ENCODE peak calls at places on chromosomes 5 and 9, in six cellular contexts. F is tibial artery, X is PC-3, U is suprapubic skin, C is Panc1, B is GM23338. D is an unnamed sample.

GRCh38 chr9:103999375-104000062 is 94.6 kb upstream of the SMC2 start:
- DNase-seq in C (no peak), B (no peak), U (no peak), X (no peak), F (no peak), D (no peak)

GRCh38 chr5:34686762-34687268 is 30.7 kb downstream of the RAI14 start:
- DNase-seq in X (peak; percentile 93), C (peak; percentile 63), U (no peak), B (no peak), F (peak; percentile 85), D (peak; percentile 99)

GRCh38 chr9:131010482-131011273 is 1.7 kb downstream of the LAMC3 start:
- DNase-seq in C (no peak), U (no peak), X (no peak), F (no peak), B (no peak), D (no peak)

GRCh38 chr9:80811003-80811402 is 878.3 kb downstream of the TLE1 start:
- DNase-seq in B (no peak), X (peak; percentile 33), U (no peak), F (no peak), C (no peak), D (no peak)

GRCh38 chr5:59620535-59621212 is 272.9 kb downstream of the PDE4D start:
- DNase-seq in F (no peak), B (no peak), C (no peak), X (no peak), U (no peak), D (no peak)

GRCh38 chr5:136985785-136986475 is 513.2 kb downstream of the SPOCK1 start:
- DNase-seq in F (no peak), X (no peak), C (no peak), U (no peak), B (no peak), D (no peak)

GRCh38 chr9:89036862-89037261 is 45.6 kb downstream of the S1PR3 start:
- DNase-seq in B (no peak), U (no peak), X (no peak), C (no peak), F (peak; percentile 65), D (no peak)

GRCh38 chr5:130616161-130616560 is 548.9 kb downstream of the HINT1 start:
- DNase-seq in U (no peak), C (no peak), F (no peak), B (no peak), X (no peak), D (no peak)

GRCh38 chr9:123401879-123402513 is 46.0 kb downstream of the CRB2 start:
- DNase-seq in B (peak; percentile 81), C (peak; percentile 18), X (peak; percentile 49), F (no peak), U (no peak), D (peak; percentile 40)

GRCh38 chr5:93092349-93093105 is 488.5 kb downstream of the NR2F1-AS1 start:
- DNase-seq in U (no peak), F (no peak), X (peak; percentile 65), B (no peak), C (no peak), D (peak; percentile 30)

GRCh38 chr5:177025139-177025538 is 2.6 kb downstream of the ZNF346 start:
- DNase-seq in X (no peak), U (no peak), F (no peak), B (no peak), C (no peak), D (no peak)

GRCh38 chr5:119338326-119338957 is 17.4 kb upstream of the TNFAIP8 start:
- DNase-seq in C (no peak), X (no peak), U (no peak), B (no peak), F (no peak), D (no peak)

GRCh38 chr5:172571892-172572291 is 69.2 kb upstream of the NEURL1B start:
- DNase-seq in C (no peak), U (no peak), B (no peak), X (no peak), F (no peak), D (no peak)

DNA sequence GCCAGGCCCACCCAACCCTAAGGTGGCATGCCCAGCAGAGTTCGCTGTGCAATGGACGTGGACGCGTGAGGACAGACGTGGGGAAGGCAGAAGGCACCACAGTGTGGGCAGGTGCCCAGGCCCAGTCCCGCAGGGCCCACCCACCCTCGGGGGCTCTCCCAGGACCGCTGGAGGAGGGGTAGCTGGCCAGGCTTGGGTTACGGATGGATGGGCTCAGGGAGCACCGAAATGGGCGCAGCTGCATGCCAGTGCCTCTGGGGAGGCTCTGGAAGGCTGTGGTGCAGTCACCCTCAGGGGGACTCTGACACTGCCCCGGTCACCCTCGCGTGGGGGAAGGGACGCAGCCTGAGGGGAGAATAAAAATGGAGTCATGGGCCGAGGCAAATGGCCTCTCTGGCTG is 9.6 kb upstream of the GPSM1 start:
- DNase-seq in U (no peak), X (no peak), C (no peak), F (no peak), B (no peak), D (no peak)
- H3K27me3 ChIP-seq in U (no peaks in the 10 kb centered on the region), X (no peaks in the 10 kb centered on the region), C (no peaks in the 10 kb centered on the region), F (no peaks in the 10 kb centered on the region), B (no peaks in the 10 kb centered on the region), D (no peaks in the 10 kb centered on the region)

GRCh38 chr5:72878854-72879253 is 62.4 kb downstream of the TNPO1 start:
- DNase-seq in X (no peak), B (no peak), U (no peak), C (no peak), F (no peak), D (no peak)
- H3K36me3 ChIP-seq in X (peaks cover 70% of the 10 kb centered on the region), B (peaks cover 56% of the 10 kb centered on the region), U (peaks cover 72% of the 10 kb centered on the region), C (peaks cover 70% of the 10 kb centered on the region), F (peaks cover 68% of the 10 kb centered on the region), D (peaks cover 72% of the 10 kb centered on the region)

DNA sequence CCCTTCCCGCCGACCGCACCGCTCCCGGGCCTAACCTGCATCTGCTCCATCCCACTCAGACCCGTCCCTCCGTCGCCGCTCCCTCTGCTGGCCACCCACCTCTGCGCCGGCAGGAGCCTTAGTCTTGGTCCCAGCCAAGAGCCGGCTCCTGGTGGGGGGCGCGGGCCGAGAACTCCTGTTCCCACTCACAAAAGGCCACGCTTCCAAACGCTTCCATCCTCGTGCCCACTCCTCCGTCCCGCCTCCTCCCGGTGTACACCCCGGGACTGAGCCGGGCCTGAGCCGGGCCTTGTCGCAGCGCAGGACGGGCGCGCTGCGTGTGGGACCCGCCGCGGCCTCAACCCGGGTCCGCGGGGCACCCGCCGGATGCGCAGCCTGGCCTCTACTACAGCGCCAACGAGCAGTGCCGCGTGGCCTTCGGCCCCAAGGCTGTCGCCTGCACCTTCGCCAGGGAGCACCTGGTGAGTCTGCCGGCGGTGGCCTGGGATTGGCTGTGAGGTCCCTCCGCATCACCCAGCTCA is 7.5 kb downstream of the ADAMTS13 start:
- DNase-seq in X (no peak), F (no peak), U (no peak), B (peak; percentile 92), C (no peak), D (peak; percentile 10)
- TF ChIP-seq CTCF in X (peak; percentile 13), F (no peak), U (no peak), B (peak; percentile 66), C (peak; percentile 80), D (peak; percentile 77)

DNA sequence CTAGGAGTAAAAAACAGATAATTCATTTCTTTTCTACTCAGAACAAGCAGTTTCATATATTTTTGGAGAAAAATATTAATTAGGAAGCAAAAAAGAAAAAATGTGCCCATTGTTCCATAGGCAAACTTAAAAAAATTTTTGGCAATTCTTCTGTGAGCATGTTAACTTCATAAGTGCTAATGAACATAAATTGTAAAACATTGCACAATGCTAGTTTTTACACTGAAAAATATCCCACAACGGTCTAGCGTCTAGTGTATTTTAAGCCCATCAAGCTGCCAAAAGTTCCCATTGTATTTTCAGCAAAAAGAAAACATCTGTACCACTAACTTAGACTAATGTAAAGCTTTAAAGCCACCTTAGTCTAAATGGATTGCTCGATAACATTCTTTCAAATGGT is 2.8 kb downstream of the NR6A1 start:
- DNase-seq in C (no peak), B (no peak), X (no peak), F (no peak), U (no peak), D (no peak)
- H3K27me3 ChIP-seq in C (no peaks in the 10 kb centered on the region), B (peaks cover 45% of the 10 kb centered on the region), X (no peaks in the 10 kb centered on the region), F (no peaks in the 10 kb centered on the region), U (peaks cover 36% of the 10 kb centered on the region), D (peaks cover 23% of the 10 kb centered on the region)

DNA sequence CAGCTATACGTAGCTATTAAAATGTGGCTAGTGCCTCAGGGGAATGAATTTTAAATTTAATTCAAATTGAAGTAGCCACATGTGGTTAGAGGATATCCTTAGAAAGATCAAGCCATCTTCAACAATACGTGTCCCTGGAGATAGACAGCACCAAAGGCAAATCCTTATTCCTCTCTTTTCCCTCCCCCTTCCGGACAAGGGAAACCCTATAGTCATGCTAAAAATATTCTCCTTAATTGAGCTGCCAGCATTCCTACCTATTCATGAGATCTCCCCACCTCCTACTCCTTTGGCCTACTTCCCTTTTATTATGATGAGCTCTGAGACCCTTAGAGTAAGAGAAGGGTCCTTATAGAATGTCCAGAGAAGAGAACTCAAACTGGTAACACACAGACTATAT is 11.0 kb downstream of the LCP2 start:
- DNase-seq in X (no peak), U (no peak), C (no peak), B (peak; percentile 47), F (no peak), D (no peak)
- H3K36me3 ChIP-seq in X (no peaks in the 10 kb centered on the region), U (no peaks in the 10 kb centered on the region), C (no peaks in the 10 kb centered on the region), B (no peaks in the 10 kb centered on the region), F (no peaks in the 10 kb centered on the region), D (no peaks in the 10 kb centered on the region)

GRCh38 chr5:147075187-147075586 is 159.6 kb upstream of the STK32A start:
- DNase-seq in B (no peak), F (no peak), C (no peak), U (no peak), X (no peak), D (no peak)
- TF ChIP-seq CTCF in B (no peak), F (no peak), C (no peak), U (no peak), X (no peak), D (no peak)

DNA sequence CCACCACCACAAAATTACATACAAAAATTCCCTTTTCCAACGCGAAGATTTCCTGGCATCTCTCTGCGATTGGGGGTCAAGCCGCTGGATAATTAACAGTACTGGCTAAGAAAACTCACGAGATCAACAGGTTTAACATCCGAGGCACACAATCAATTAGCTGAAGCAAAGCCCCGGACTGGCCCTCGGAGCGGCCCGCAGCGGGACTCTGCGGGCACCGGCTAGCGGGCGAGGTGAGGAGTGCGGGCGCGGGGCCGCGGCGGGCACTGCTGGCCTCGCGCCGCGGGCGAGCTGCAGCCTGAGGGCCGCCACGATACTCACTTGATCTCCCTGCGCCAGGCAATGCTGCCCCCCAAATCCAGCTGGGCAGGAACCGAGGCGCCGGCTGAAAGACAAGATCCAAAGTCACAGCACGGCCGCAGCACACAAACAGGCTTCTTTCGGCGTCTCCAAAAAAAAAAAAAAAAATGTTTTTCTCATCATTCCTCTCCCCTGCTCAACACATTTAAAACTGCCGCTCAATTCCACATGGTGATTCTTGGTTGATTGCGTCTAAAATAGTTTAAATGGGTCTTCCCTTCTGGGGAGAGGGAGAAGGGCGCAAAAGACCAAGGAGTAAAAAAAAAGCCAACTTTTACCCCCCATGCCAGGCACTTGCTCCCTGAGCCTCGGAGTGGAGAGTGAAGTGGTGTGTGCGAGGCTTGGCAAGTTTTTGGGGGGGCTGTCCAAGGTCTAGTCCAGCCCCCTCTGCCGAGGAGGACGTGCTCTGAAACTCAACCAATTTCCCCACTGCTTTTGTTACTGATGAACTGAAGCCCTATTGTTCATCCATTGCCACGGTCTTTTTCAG is 210.1 kb downstream of the MEF2C start:
- DNase-seq in F (no peak), U (no peak), B (peak; percentile 87), C (no peak), X (no peak), D (no peak)
- H3K27me3 ChIP-seq in F (peaks cover 11% of the 10 kb centered on the region), U (peaks cover 100% of the 10 kb centered on the region), B (peaks cover 88% of the 10 kb centered on the region), C (no peaks in the 10 kb centered on the region), X (no peaks in the 10 kb centered on the region), D (peaks cover 98% of the 10 kb centered on the region)